ENCODE peak calls at places on chromosomes 11 and 22, in five cellular contexts. I is A673; E is CD8-positive, alpha-beta memory T cell; C is naive thymus-derived CD4-positive, alpha-beta T cell; A is tibial artery. Y is an unnamed sample.

GRCh38 chr11:93143800-93144199 is 54.0 kb downstream of the SLC36A4 start:
- DNase-seq in I (no peak), E (no peak), C (no peak), A (no peak), Y (no peak)

GRCh38 chr11:2951235-2952110 is 22.3 kb upstream of the PHLDA2 start:
- DNase-seq in I (peak), E (no peak), C (no peak), A (no peak), Y (no peak)

GRCh38 chr11:124841186-124841585 is 24.0 kb upstream of the ROBO3 start:
- DNase-seq in I (no peak), E (no peak), C (no peak), A (no peak), Y (no peak)

GRCh38 chr11:106306942-106307341 is 229.5 kb downstream of the AASDHPPT start:
- DNase-seq in I (no peak), E (no peak), C (no peak), A (no peak), Y (no peak)

GRCh38 chr11:128532571-128533091 is 54.7 kb downstream of the ETS1 start:
- DNase-seq in I (no peak), E (no peak), C (no peak), A (no peak), Y (no peak)

GRCh38 chr11:48019230-48019584 is 38.8 kb downstream of the PTPRJ start:
- DNase-seq in I (no peak), E (no peak), C (no peak), A (no peak), Y (no peak)

GRCh38 chr11:112082729-112083128 is 3.8 kb downstream of the TIMM8B start:
- DNase-seq in I (no peak), E (no peak), C (no peak), A (no peak), Y (no peak)

GRCh38 chr11:120212259-120212888 is 1.5 kb downstream of the OAF start:
- DNase-seq in I (no peak), E (no peak), C (no peak), A (no peak), Y (no peak)

GRCh38 chr22:46996595-46997310 is 234.3 kb downstream of the TBC1D22A start:
- DNase-seq in I (peak), E (no peak), C (no peak), A (no peak), Y (no peak)

GRCh38 chr11:96620464-96621044 is 230.7 kb downstream of the JRKL start:
- DNase-seq in I (no peak), E (no peak), C (no peak), A (no peak), Y (no peak)

GRCh38 chr11:78203184-78203583 is 14.5 kb downstream of the USP35 start:
- DNase-seq in I (no peak), E (peak), C (no peak), A (no peak), Y (no peak)

GRCh38 chr22:43900206-43900605 is 8.4 kb upstream of the PNPLA5 start:
- DNase-seq in I (no peak), E (no peak), C (no peak), A (no peak), Y (no peak)

GRCh38 chr22:17980013-17980510 is 44.3 kb downstream of the MICAL3 start:
- DNase-seq in I (no peak), E (no peak), C (no peak), A (no peak), Y (no peak)

GRCh38 chr22:22720201-22720723 is 75.8 kb downstream of the GGTLC2 start:
- DNase-seq in I (peak), E (peak), C (peak), A (peak), Y (no peak)
- H3K4me3 ChIP-seq in I (no peak), E (no peak), C (no peak), A (no peak), Y (no peak)

GRCh38 chr22:20980938-20981722 is 967 bp upstream of the LZTR1 start:
- DNase-seq in I (no peak), E (no peak), C (no peak), A (no peak), Y (no peak)
- H3K4me3 ChIP-seq in I (peak), E (peak), C (peak), A (peak), Y (peak)

DNA sequence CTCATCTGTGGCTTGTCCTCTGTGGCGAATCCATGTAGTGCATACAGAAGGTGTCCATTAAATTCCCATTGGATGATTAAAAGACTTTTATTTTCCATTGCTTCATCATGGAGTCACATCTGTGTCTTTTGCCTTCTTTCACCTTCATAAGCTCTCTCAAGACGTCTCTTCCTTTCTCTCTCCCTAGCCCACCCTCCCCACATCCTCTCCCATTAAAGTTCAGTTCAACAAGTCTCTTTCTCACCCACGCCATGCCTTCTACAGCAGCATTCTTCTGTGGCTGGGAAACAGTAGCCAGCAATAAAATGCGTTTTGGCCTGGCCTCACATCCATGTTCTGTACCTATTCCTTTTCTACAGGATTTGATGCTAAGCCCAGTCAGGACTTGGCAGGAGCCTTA is 7.2 kb upstream of the CD44 start:
- DNase-seq in I (no peak), E (no peak), C (no peak), A (no peak), Y (no peak)
- H3K4me3 ChIP-seq in I (no peak), E (no peak), C (no peak), A (no peak), Y (no peak)

GRCh38 chr11:20670932-20671403 is 1.6 kb downstream of the NELL1 start:
- DNase-seq in I (no peak), E (no peak), C (no peak), A (no peak), Y (peak)
- H3K4me3 ChIP-seq in I (no peak), E (no peak), C (no peak), A (no peak), Y (peak)

GRCh38 chr11:63614136-63614664 is at the start of gene PLAAT3:
- DNase-seq in I (peak), E (peak), C (peak), A (peak), Y (peak)

GRCh38 chr11:63613517-63614135 is 607 bp downstream of the PLAAT3 start:
- DNase-seq in I (peak), E (peak), C (no peak), A (peak), Y (peak)

GRCh38 chr11:63611395-63611747 is 2.9 kb downstream of the PLAAT3 start:
- DNase-seq in I (no peak), E (no peak), C (no peak), A (no peak), Y (no peak)

GRCh38 chr11:63610604-63611394 is 3.4 kb downstream of the PLAAT3 start:
- DNase-seq in I (peak), E (no peak), C (no peak), A (no peak), Y (no peak)

DNA sequence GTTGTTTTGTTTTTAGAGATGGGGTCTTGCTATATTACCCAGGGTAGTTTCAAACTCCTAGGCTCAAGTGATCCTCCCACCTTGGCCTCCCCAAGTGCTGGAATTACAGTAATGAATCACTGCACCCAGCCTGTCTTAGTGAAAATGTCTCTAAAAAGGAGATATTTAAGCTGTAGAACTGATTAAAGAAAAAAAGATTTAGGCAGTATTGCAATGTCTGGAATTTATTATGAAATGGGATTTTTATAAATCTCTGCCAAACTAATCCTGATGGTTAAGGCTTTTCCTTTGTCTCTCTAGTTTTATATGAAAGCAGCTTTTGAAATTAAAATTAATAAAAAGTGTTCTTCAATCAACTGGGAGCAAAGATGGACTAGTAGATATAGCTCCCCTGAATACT is 2.1 kb downstream of the PLAAT3 start:
- DNase-seq in I (no peak), E (no peak), C (no peak), A (no peak), Y (no peak)
- H3K4me3 ChIP-seq in I (no peak), E (no peak), C (no peak), A (peak), Y (peak)

GRCh38 chr11:17463795-17464194 is 12.8 kb downstream of the ABCC8 start:
- DNase-seq in I (no peak), E (no peak), C (no peak), A (no peak), Y (no peak)
- H3K4me3 ChIP-seq in I (no peak), E (no peak), C (no peak), A (no peak), Y (no peak)

GRCh38 chr11:108591893-108592292 is 1.7 kb downstream of the EXPH5 start:
- DNase-seq in I (no peak), E (no peak), C (no peak), A (no peak), Y (no peak)
- H3K4me3 ChIP-seq in I (no peak), E (peak), C (no peak), A (no peak), Y (no peak)

Y was measured in dorsolateral prefrontal cortex.